ENCODE peak calls at places on chromosome 5, in six cellular contexts. H is neuronal stem cell, V is mesenchymal stem cell, R is uterus, L is AG04450, M is tibial nerve. X is an unnamed sample.

GRCh38 chr5:82924241-82924989 is 152.8 kb downstream of the TMEM167A start:
- DNase-seq in L (no peak), H (no peak), R (no peak), M (no peak), V (no peak), X (no peak)

GRCh38 chr5:96896285-96896711 is 20.0 kb downstream of the ERAP2 start:
- DNase-seq in V (no peak), H (no peak), M (no peak), L (no peak), R (no peak), X (no peak)

GRCh38 chr5:141696431-141696830 is 14.4 kb upstream of the ARAP3 start:
- DNase-seq in M (no peak), H (no peak), L (no peak), R (no peak), V (no peak), X (no peak)

GRCh38 chr5:163574477-163575440 is 69.3 kb downstream of the MAT2B start:
- DNase-seq in M (no peak), V (no peak), H (no peak), L (no peak), R (no peak), X (no peak)

GRCh38 chr5:56676091-56676768 is 139.1 kb upstream of the MAP3K1 start:
- DNase-seq in L (no peak), V (no peak), R (no peak), H (no peak), M (no peak), X (no peak)

GRCh38 chr5:34657550-34657921 is 1.4 kb downstream of the RAI14 start:
- DNase-seq in M (no peak), R (peak), L (no peak), H (no peak), V (peak), X (no peak)

GRCh38 chr5:108579236-108579635 is 168.5 kb upstream of the FER start:
- DNase-seq in V (no peak), M (no peak), R (no peak), H (no peak), L (no peak), X (no peak)

GRCh38 chr5:19853616-19854240 is 134.3 kb downstream of the CDH18 start:
- DNase-seq in M (no peak), R (no peak), L (peak), H (no peak), V (peak), X (no peak)

GRCh38 chr5:139388198-139388821 is 1.4 kb downstream of the MZB1 start:
- DNase-seq in L (no peak), M (no peak), H (no peak), R (no peak), V (no peak), X (no peak)

GRCh38 chr5:22044229-22044628 is 808.9 kb downstream of the CDH12 start:
- DNase-seq in M (no peak), V (no peak), L (no peak), R (no peak), H (no peak), X (no peak)

GRCh38 chr5:11174601-11175000 is 413.6 kb upstream of the DAP start:
- DNase-seq in R (no peak), M (no peak), L (no peak), H (no peak), V (no peak), X (no peak)

GRCh38 chr5:140038373-140038957 is 4.6 kb downstream of the NRG2 start:
- DNase-seq in V (peak), R (no peak), H (peak), M (no peak), L (peak), X (no peak)

GRCh38 chr5:25516136-25516535 is 871.4 kb upstream of the CDH10 start:
- DNase-seq in M (no peak), H (no peak), V (peak), R (no peak), L (no peak), X (no peak)

GRCh38 chr5:181243020-181243520 is 636 bp downstream of the RACK1 start:
- DNase-seq in M (no peak), R (no peak), H (no peak), V (no peak), L (no peak), X (no peak)

GRCh38 chr5:98638701-98639100 is 134.8 kb upstream of the RGMB start:
- DNase-seq in V (peak), L (no peak), H (no peak), M (no peak), R (no peak), X (no peak)

GRCh38 chr5:18314192-18314778 is 680.0 kb downstream of the TAF11L14 start:
- DNase-seq in V (peak), H (no peak), R (no peak), M (no peak), L (no peak), X (no peak)

GRCh38 chr5:68928617-68929302 is 165.1 kb upstream of the SLC30A5 start:
- DNase-seq in H (no peak), R (no peak), M (no peak), V (no peak), L (no peak), X (no peak)

GRCh38 chr5:17132444-17133083 is 84.9 kb upstream of the BASP1 start:
- DNase-seq in R (no peak), V (peak), L (no peak), H (no peak), M (no peak), X (no peak)

GRCh38 chr5:151199581-151200185 is 24.2 kb downstream of the CCDC69 start:
- DNase-seq in H (no peak), R (no peak), M (no peak), V (no peak), L (no peak), X (no peak)

GRCh38 chr5:75200776-75201175 is 35.9 kb downstream of the ANKRD31 start:
- DNase-seq in H (no peak), V (no peak), R (no peak), M (no peak), L (no peak), X (peak)

GRCh38 chr5:83925952-83926351 is 205.3 kb upstream of the HAPLN1 start:
- DNase-seq in V (peak), H (no peak), M (no peak), L (no peak), R (no peak), X (no peak)

GRCh38 chr5:16049766-16050165 is 129.8 kb downstream of the MARCHF11 start:
- DNase-seq in L (no peak), M (no peak), V (no peak), H (no peak), R (no peak), X (no peak)

GRCh38 chr5:149732500-149733128 is 2.5 kb downstream of the PPARGC1B start:
- DNase-seq in V (peak), M (no peak), L (no peak), R (peak), H (no peak), X (no peak)

GRCh38 chr5:72185717-72186388 is 78.6 kb downstream of the MAP1B start:
- DNase-seq in H (no peak), L (no peak), V (no peak), M (no peak), R (no peak), X (no peak)

GRCh38 chr5:135242496-135243193 is 156.4 kb downstream of the MACROH2A1 start:
- DNase-seq in R (peak), M (no peak), V (no peak), H (no peak), L (no peak), X (no peak)

GRCh38 chr5:33299621-33300208 is 141.1 kb upstream of the TARS1 start:
- DNase-seq in H (no peak), R (no peak), V (peak), M (no peak), L (peak), X (no peak)
- H3K27ac ChIP-seq in H (no peak), R (peak), V (peak), M (no peak), L (no peak), X (peak)

DNA sequence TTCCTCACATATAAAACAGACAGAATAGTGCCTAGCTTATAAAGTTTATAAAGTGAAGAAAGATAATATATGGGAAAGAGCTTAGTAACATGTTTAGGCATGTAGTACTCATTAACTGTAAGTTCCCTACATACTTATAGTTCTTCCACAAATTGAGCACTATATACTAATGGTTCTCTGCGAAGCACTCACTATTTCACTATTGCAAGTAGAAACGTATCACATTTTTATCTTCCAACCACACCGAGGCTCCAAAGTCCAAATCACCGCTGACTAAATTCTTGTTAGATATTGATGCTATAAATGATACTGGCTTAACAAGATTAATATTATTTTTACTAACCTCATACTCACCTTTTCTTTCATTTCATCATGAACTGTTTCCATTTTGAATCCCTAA is 61.0 kb downstream of the FBXW11 start:
- DNase-seq in L (no peak), H (no peak), V (no peak), R (no peak), M (no peak), X (no peak)
- H3K27ac ChIP-seq in L (no peak), H (no peak), V (no peak), R (no peak), M (no peak), X (peak)

GRCh38 chr5:115377468-115378217 is 81.2 kb upstream of the CCDC112 start:
- DNase-seq in V (peak), H (no peak), M (no peak), R (no peak), L (peak), X (peak)
- H3K27ac ChIP-seq in V (peak), H (no peak), M (no peak), R (peak), L (peak), X (no peak)

GRCh38 chr5:157506981-157507780 is 47.2 kb downstream of the NIPAL4 start:
- DNase-seq in M (no peak), H (no peak), V (peak), R (no peak), L (no peak), X (no peak)
- H3K27ac ChIP-seq in M (no peak), H (no peak), V (peak), R (no peak), L (peak), X (no peak)

GRCh38 chr5:77842247-77842646 is 66.1 kb upstream of the TBCA start:
- DNase-seq in V (no peak), L (no peak), M (no peak), R (no peak), H (no peak), X (no peak)
- H3K27ac ChIP-seq in V (no peak), L (no peak), M (no peak), R (no peak), H (no peak), X (no peak)

GRCh38 chr5:112697301-112697700 is 40.4 kb upstream of the APC start:
- DNase-seq in L (no peak), R (no peak), H (no peak), V (no peak), M (no peak), X (no peak)
- H3K27ac ChIP-seq in L (no peak), R (no peak), H (no peak), V (no peak), M (no peak), X (no peak)

DNA sequence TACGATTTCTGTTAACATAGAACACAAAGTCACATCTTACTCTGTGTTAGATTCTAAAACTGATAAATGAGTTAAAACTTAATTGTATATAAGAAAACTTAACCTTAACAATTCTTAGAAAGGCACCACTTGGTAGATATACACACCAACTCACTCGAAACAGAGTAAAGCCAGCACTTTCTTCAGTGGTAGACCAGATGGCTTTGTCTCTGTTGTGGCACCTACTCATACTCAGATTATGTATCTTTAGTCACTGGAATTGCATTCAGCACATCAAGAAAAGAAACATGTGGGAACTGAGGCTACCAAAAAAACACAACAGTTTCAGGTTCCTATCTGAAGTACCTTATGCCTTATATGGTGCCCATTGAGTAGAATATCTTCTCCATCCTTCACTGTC is 192.5 kb downstream of the ZNF608 start:
- DNase-seq in V (no peak), H (no peak), L (no peak), M (no peak), R (no peak), X (no peak)
- H3K27ac ChIP-seq in V (no peak), H (no peak), L (no peak), M (no peak), R (no peak), X (no peak)

DNA sequence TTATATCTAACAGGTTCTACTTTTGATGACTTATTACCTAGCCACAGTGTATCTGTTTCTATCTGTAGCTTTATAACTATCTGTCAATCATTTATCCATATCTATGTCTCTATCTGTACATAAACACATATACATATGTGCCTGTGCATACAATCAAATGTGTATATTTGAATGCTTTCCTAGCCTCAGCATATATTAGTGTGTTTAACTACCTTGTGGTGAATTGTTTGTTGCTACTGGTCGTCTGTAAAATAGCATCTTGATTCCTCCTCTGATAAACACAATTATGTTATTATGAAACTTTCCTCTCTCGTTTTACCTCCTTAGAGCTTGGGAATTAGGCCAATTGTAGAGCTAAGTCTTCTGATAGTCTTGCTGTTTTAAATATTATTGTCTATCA is 44.4 kb downstream of the PARP8 start:
- DNase-seq in R (no peak), L (no peak), H (no peak), V (no peak), M (no peak), X (no peak)
- H3K27ac ChIP-seq in R (no peak), L (no peak), H (no peak), V (no peak), M (peak), X (no peak)

X was measured in epithelial cell of prostate.